ENCODE peak calls at places on chromosome 21, in four cellular contexts. H, U, Q and Z are unnamed samples.

GRCh38 chr21:41839387-41840000 is 39.6 kb downstream of the PRDM15 start:
- DNase-seq in H (no peak), U (no peak), Q (no peak), Z (no peak)

GRCh38 chr21:40115775-40116174 is 248.5 kb downstream of the PCP4 start:
- DNase-seq in H (no peak), U (no peak), Q (no peak), Z (no peak)

GRCh38 chr21:45029298-45029967 is 44.9 kb upstream of the ADARB1 start:
- DNase-seq in H (peak), U (no peak), Q (no peak), Z (no peak)

GRCh38 chr21:43832158-43832550 is 32.9 kb upstream of the AGPAT3 start:
- DNase-seq in H (no peak), U (no peak), Q (no peak), Z (no peak)

GRCh38 chr21:37369307-37369854 is 2.8 kb downstream of the DYRK1A start:
- DNase-seq in H (no peak), U (no peak), Q (no peak), Z (no peak)

GRCh38 chr21:45439171-45439872 is 34.4 kb downstream of the COL18A1 start:
- DNase-seq in H (peak), U (peak), Q (peak), Z (peak)

GRCh38 chr21:29523646-29524045 is 224.9 kb downstream of the BACH1 start:
- DNase-seq in H (peak), U (no peak), Q (no peak), Z (no peak)

GRCh38 chr21:15121655-15122120 is 56.9 kb upstream of the NRIP1 start:
- DNase-seq in H (peak), U (no peak), Q (peak), Z (peak)

GRCh38 chr21:26070121-26070520 is 100.4 kb downstream of the APP start:
- DNase-seq in H (no peak), U (no peak), Q (no peak), Z (no peak)

GRCh38 chr21:33975548-33976081 is 60.0 kb upstream of the ATP5PO start:
- DNase-seq in H (peak), U (peak), Q (no peak), Z (peak)

GRCh38 chr21:26832513-26832912 is 12.7 kb downstream of the ADAMTS1 start:
- DNase-seq in H (no peak), U (no peak), Q (no peak), Z (no peak)

GRCh38 chr21:42366292-42367010 is at the start of gene TFF1:
- DNase-seq in H (peak), U (peak), Q (no peak), Z (peak)

GRCh38 chr21:36171327-36171726 is 14.7 kb downstream of the DOP1B start:
- DNase-seq in H (no peak), U (no peak), Q (no peak), Z (no peak)

GRCh38 chr21:35520869-35521268 is 471.8 kb upstream of the RUNX1 start:
- DNase-seq in H (no peak), U (no peak), Q (no peak), Z (no peak)

GRCh38 chr21:35428927-35429326 is 379.8 kb upstream of the RUNX1 start:
- DNase-seq in H (peak), U (no peak), Q (no peak), Z (no peak)

GRCh38 chr21:33368124-33368523 is 35.1 kb upstream of the IFNGR2 start:
- DNase-seq in H (no peak), U (no peak), Q (no peak), Z (no peak)

GRCh38 chr21:29299046-29299905 is 554 bp downstream of the BACH1 start:
- DNase-seq in H (peak), U (peak), Q (peak), Z (peak)

GRCh38 chr21:34018185-34018584 is 55.2 kb upstream of the MRPS6 start:
- DNase-seq in H (no peak), U (no peak), Q (no peak), Z (no peak)

GRCh38 chr21:41425954-41426655 is at the start of gene MX1:
- DNase-seq in H (peak), U (peak), Q (peak), Z (peak)

GRCh38 chr21:45568383-45568782 is 26.1 kb upstream of the SLC19A1 start:
- DNase-seq in H (no peak), U (no peak), Q (no peak), Z (no peak)

GRCh38 chr21:36654341-36654740 is 44.6 kb upstream of the SIM2 start:
- DNase-seq in H (no peak), U (no peak), Q (no peak), Z (no peak)

GRCh38 chr21:35984654-35985366 is 75.5 kb downstream of the SETD4 start:
- DNase-seq in H (no peak), U (peak), Q (no peak), Z (no peak)

GRCh38 chr21:15688809-15689208 is 41.0 kb upstream of the USP25 start:
- DNase-seq in H (no peak), U (no peak), Q (no peak), Z (peak)

GRCh38 chr21:38796426-38796825 is 9.3 kb upstream of the ETS2 start:
- DNase-seq in H (peak), U (peak), Q (no peak), Z (peak)

GRCh38 chr21:43659136-43660000 is at the start of the genes HSF2BP and RRP1B:
- DNase-seq in H (peak), U (peak), Q (peak), Z (peak)

GRCh38 chr21:46153259-46154154 is 1.9 kb downstream of the FTCD start:
- DNase-seq in H (peak), U (peak), Q (peak), Z (peak)

GRCh38 chr21:46537026-46537425 is 67.9 kb downstream of the S100B start:
- DNase-seq in H (no peak), U (no peak), Q (no peak), Z (no peak)

GRCh38 chr21:44421901-44422840 is 33.1 kb upstream of the LRRC3 start:
- DNase-seq in H (no peak), U (no peak), Q (peak), Z (no peak)

GRCh38 chr21:39153373-39153772 is 29.9 kb downstream of the PSMG1 start:
- DNase-seq in H (peak), U (no peak), Q (no peak), Z (peak)

GRCh38 chr21:41760411-41760810 is 6.4 kb downstream of the RIPK4 start:
- DNase-seq in H (no peak), U (no peak), Q (no peak), Z (no peak)

GRCh38 chr21:28904961-28905435 is 87.7 kb downstream of the LTN1 start:
- DNase-seq in H (no peak), U (no peak), Q (no peak), Z (no peak)

GRCh38 chr21:35833991-35834390 is 226.3 kb downstream of the SETD4 start:
- DNase-seq in H (no peak), U (no peak), Q (no peak), Z (no peak)

GRCh38 chr21:43810505-43811261 is 21.3 kb downstream of the RRP1 start:
- DNase-seq in H (peak), U (peak), Q (peak), Z (peak)

GRCh38 chr21:24895885-24896734 is 711.2 kb downstream of the MRPL39 start:
- DNase-seq in H (peak), U (no peak), Q (no peak), Z (peak)